ENCODE peak calls at places on chromosome 20, in four cellular contexts. T is CD8-positive, alpha-beta T cell; U is dorsolateral prefrontal cortex; L is left lung. Y is an unnamed sample.
A peak's percentile ranks its signal among the peaks of the same experiment; 100 is the strongest.

GRCh38 chr20:61537239-61537638 is 285.2 kb downstream of the CDH4 start:
- DNase-seq in T (no peak), U (no peak), L (no peak), Y (no peak)

GRCh38 chr20:41101660-41102059 is 35.7 kb upstream of the PLCG1 start:
- DNase-seq in T (no peak), L (no peak), U (no peak), Y (no peak)

GRCh38 chr20:58432190-58432954 is 43.3 kb downstream of the VAPB start:
- DNase-seq in T (no peak), U (no peak), L (no peak), Y (no peak)

GRCh38 chr20:41142914-41143313 is 5.6 kb downstream of the PLCG1 start:
- DNase-seq in L (no peak), T (peak; percentile 59), U (no peak), Y (no peak)

GRCh38 chr20:26134606-26135005 is 438.0 kb upstream of the ZNF337 start:
- DNase-seq in U (no peak), T (no peak), L (no peak), Y (no peak)

GRCh38 chr20:41655966-41656685 is 37.9 kb upstream of the CHD6 start:
- DNase-seq in T (no peak), L (no peak), U (no peak), Y (no peak)

GRCh38 chr20:21147593-21147992 is 21.7 kb downstream of the KIZ start:
- DNase-seq in T (no peak), U (no peak), L (no peak), Y (no peak)

GRCh38 chr20:49970498-49970897 is 12.3 kb upstream of the SNAI1 start:
- DNase-seq in U (no peak), L (no peak), T (no peak), Y (no peak)

GRCh38 chr20:44702776-44703175 is 12.4 kb upstream of the CCN5 start:
- DNase-seq in L (peak; percentile 81), T (no peak), U (peak; percentile 21), Y (no peak)

GRCh38 chr20:56722042-56722441 is 92.9 kb downstream of the TFAP2C start:
- DNase-seq in T (no peak), U (peak; percentile 39), L (peak; percentile 34), Y (no peak)

GRCh38 chr20:57884956-57885355 is 175.1 kb upstream of the PMEPA1 start:
- DNase-seq in T (no peak), L (no peak), U (no peak), Y (no peak)

GRCh38 chr20:24164360-24164759 is 175.8 kb upstream of the GGTLC1 start:
- DNase-seq in L (no peak), T (peak; percentile 34), U (no peak), Y (peak; percentile 35)

GRCh38 chr20:17530716-17531536 is at the start of gene BFSP1:
- DNase-seq in U (peak; percentile 69), T (peak; percentile 35), L (peak; percentile 51), Y (peak; percentile 27)

GRCh38 chr20:41837669-41838224 is 219.6 kb upstream of the CHD6 start:
- DNase-seq in T (no peak), L (no peak), U (no peak), Y (no peak)

GRCh38 chr20:33169176-33169794 is 1.3 kb downstream of the BPIFA2 start:
- DNase-seq in U (no peak), T (no peak), L (no peak), Y (no peak)

GRCh38 chr20:46204594-46205205 is 86.6 kb downstream of the CD40 start:
- DNase-seq in U (no peak), T (no peak), L (no peak), Y (no peak)

GRCh38 chr20:17453592-17453991 is 77.6 kb downstream of the BFSP1 start:
- DNase-seq in L (no peak), U (no peak), T (no peak), Y (no peak)

GRCh38 chr20:47063407-47063806 is 168.8 kb downstream of the EYA2 start:
- DNase-seq in T (no peak), U (no peak), L (no peak), Y (no peak)

GRCh38 chr20:41654292-41654691 is 36.1 kb upstream of the CHD6 start:
- DNase-seq in T (no peak), U (peak; percentile 58), L (no peak), Y (no peak)

GRCh38 chr20:62482970-62483369 is 7.2 kb upstream of the GATA5 start:
- DNase-seq in U (no peak), L (no peak), T (no peak), Y (no peak)

GRCh38 chr20:24098886-24099285 is 110.3 kb upstream of the GGTLC1 start:
- DNase-seq in U (no peak), T (no peak), L (no peak), Y (no peak)

GRCh38 chr20:48422242-48422960 is 405.4 kb downstream of the PREX1 start:
- DNase-seq in U (no peak), L (no peak), T (no peak), Y (no peak)

GRCh38 chr20:52192296-52193007 is 873 bp upstream of the ZFP64 start:
- DNase-seq in L (peak; percentile 49), U (no peak), T (no peak), Y (no peak)
- TF ChIP-seq CTCF in L (no peak), U (no peak), T (no peak), Y (no peak)

GRCh38 chr20:63896136-63896890 is 1.4 kb downstream of the DNAJC5 start:
- DNase-seq in L (peak; percentile 69), T (peak; percentile 18), U (peak; percentile 34), Y (no peak)
- H3K27ac ChIP-seq in L (peak overlapping the region; percentile 96), T (peak overlapping the region; percentile 65), U (peak overlapping the region; percentile 31), Y (peak overlapping the region; percentile 59)

GRCh38 chr20:36311141-36311853 is 5.2 kb downstream of the DLGAP4 start:
- DNase-seq in U (no peak), L (no peak), T (no peak), Y (no peak)

GRCh38 chr20:36309643-36310042 is 3.5 kb downstream of the DLGAP4 start:
- DNase-seq in T (no peak), U (no peak), L (no peak), Y (no peak)

GRCh38 chr20:36308986-36309385 is 2.8 kb downstream of the DLGAP4 start:
- DNase-seq in T (no peak), L (no peak), U (no peak), Y (no peak)

GRCh38 chr20:36311854-36312723 is 6.0 kb downstream of the DLGAP4 start:
- DNase-seq in U (no peak), L (no peak), T (no peak), Y (no peak)

DNA sequence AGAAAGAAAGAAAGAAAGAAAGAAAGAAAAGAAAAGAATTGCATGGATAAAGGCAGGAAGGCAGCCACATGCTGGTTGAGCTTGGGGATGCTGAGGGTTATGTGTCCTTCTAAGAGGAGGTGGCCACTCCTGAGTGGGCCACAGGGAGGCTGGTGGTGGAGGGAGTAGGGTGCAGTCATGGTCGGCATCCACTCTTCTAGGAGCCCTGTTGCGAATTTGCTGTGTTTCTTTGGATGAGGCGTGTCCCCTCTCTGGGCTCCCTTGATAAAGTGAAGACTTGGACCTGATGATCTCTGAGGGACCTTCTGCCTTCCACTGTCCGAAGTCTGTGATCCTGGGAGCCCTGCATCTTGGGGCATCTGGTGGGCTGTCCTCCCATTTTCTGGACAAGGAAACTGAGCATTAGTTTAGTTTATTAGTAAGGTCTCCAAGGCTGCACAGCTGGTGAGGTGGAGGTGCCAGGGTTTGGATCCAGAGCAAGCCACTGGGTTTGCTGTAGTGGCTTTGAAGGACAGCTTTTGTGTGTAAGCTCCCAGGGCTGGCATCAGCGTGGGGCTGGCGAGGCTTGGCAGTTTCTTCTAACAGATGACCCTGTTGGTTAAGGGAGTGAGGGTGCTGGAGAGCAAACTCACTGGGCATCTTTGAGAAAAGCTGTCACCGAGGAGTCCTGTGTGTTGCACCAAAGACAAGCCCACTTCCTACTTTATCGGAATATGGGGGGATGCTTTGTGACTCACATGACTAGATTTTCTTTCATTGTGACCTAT is 4.3 kb downstream of the DLGAP4 start:
- DNase-seq in L (no peak), T (no peak), U (no peak), Y (no peak)
- H3K27me3 ChIP-seq in L (peaks cover 88% of the 10 kb centered on the region), T (peaks cover 28% of the 10 kb centered on the region), U (peaks cover 32% of the 10 kb centered on the region), Y (peaks cover 61% of the 10 kb centered on the region)

DNA sequence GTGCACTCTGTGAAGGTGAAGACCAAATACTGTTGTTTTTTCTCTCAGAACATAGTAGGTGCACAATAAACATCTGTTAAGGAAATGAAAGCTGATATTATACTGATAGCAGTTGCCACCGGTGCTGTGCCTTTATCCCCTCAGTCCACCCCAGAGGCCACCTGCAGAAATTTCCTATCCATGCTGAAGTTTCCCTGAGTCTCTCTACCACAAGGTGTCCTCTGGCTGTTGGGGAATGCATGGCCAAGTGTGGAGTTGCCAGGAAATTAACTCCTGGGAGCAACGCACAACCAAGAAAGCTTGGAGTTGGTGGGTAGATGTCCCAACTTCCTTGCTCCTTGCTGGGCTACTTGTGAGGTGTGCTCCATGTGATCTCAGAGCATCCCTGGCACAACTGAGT is 114.2 kb downstream of the LAMP5 start:
- DNase-seq in L (no peak), T (no peak), U (no peak), Y (no peak)
- TF ChIP-seq CTCF in L (no peak), T (no peak), U (no peak), Y (no peak)

DNA sequence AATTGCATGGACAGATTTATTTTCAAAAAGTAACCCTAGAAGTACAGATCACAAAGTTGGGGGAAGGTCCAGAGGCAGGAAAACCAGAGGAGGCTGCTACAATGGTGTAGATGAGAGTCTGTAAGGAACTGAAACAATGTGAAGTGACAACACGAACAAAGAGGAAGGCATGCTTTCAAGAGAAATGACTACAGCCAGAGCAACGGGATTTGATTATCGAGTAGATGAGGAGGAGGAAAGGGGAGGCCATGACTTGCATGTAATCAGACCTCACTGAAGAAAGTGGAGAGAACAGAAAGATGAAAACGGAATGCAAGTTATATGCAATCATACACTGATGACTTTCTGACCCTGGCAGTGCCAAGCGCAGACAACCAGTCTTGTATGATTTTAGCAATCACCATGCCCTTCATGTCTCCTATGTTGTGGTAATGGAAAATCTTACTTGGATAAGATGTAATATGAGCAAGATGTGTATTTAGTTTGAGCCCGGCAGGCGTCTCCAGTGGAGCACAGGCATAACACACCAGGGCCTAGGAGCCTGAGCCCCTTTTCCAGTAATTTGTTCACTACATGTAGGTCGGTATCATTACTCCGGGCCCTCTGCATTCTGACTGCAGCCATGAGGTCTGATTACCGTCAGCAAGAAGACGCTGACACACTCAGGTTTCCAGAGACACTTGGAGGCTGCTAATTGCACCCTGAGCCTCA is 34.0 kb upstream of the FAM83C start:
- DNase-seq in T (no peak), U (no peak), L (no peak), Y (no peak)
- H3K27ac ChIP-seq in T (no peak overlapping the region), U (no peak overlapping the region), L (no peak overlapping the region), Y (no peak overlapping the region)

Y was measured in CD4-positive, alpha-beta T cell.